ENCODE peak calls at places on chromosomes 4 and X, in ten cellular contexts. M, S, E, L, O, B, K, Q, D and G are unnamed samples.

GRCh38 chr4:160510925-160511324 is 1408.0 kb downstream of the RAPGEF2 start:
- DNase-seq in M (no peak), S (no peak), E (no peak), L (no peak), O (no peak), B (no peak), K (no peak), Q (no peak), D (no peak), G (no peak)

GRCh38 chr4:7044415-7044930 is 1.3 kb downstream of the TADA2B start:
- DNase-seq in M (no peak), S (peak; percentile 77), E (no peak), L (no peak), O (no peak), B (no peak), K (no peak), Q (no peak), D (peak; percentile 68), G (no peak)

GRCh38 chr4:170008376-170008775 is 17.8 kb downstream of the MFAP3L start:
- DNase-seq in M (no peak), S (no peak), E (no peak), L (no peak), O (no peak), B (no peak), K (no peak), Q (no peak), D (no peak), G (no peak)

GRCh38 chr4:10172278-10173038 is 55.9 kb upstream of the WDR1 start:
- DNase-seq in M (no peak), S (no peak), E (no peak), L (no peak), O (no peak), B (no peak), K (no peak), Q (no peak), D (no peak), G (no peak)

GRCh38 chr4:40182979-40183378 is 13.9 kb upstream of the RHOH start:
- DNase-seq in M (no peak), S (no peak), E (no peak), L (no peak), O (no peak), B (no peak), K (no peak), Q (no peak), D (no peak), G (no peak)

GRCh38 chrX:138908577-138908976 is 197.1 kb upstream of the FGF13 start:
- DNase-seq in M (no peak), S (no peak), E (no peak), L (no peak), O (no peak), B (no peak), K (no peak), Q (no peak), D (no peak), G (no peak)

GRCh38 chrX:154540897-154541535 is 5.6 kb downstream of the G6PD start:
- DNase-seq in M (peak; percentile 64), S (no peak), E (no peak), L (peak; percentile 89), O (no peak), B (peak; percentile 57), K (peak; percentile 85), Q (no peak), D (peak; percentile 64), G (peak; percentile 86)

GRCh38 chr4:1775731-1776500 is 17.2 kb upstream of the FGFR3 start:
- DNase-seq in M (no peak), S (no peak), E (no peak), L (peak; percentile 46), O (no peak), B (no peak), K (no peak), Q (no peak), D (no peak), G (no peak)

GRCh38 chr4:7899184-7899583 is 40.5 kb downstream of the AFAP1 start:
- DNase-seq in M (no peak), S (no peak), E (no peak), L (no peak), O (no peak), B (no peak), K (no peak), Q (no peak), D (no peak), G (no peak)

GRCh38 chr4:177505171-177505615 is 63.0 kb upstream of the AGA start:
- DNase-seq in M (no peak), S (no peak), E (no peak), L (no peak), O (no peak), B (no peak), K (no peak), Q (peak; percentile 27), D (no peak), G (no peak)

GRCh38 chr4:176793060-176793605 is 411 bp upstream of the VEGFC start:
- DNase-seq in M (no peak), S (no peak), E (no peak), L (no peak), O (no peak), B (peak; percentile 33), K (no peak), Q (no peak), D (no peak), G (no peak)

GRCh38 chr4:97457253-97457652 is 686.0 kb downstream of the STPG2 start:
- DNase-seq in M (no peak), S (no peak), E (no peak), L (no peak), O (no peak), B (no peak), K (no peak), Q (no peak), D (no peak), G (peak; percentile 92)

GRCh38 chr4:184441461-184442392 is 32.6 kb downstream of the IRF2 start:
- DNase-seq in M (no peak), S (peak; percentile 45), E (no peak), L (no peak), O (no peak), B (no peak), K (no peak), Q (no peak), D (no peak), G (no peak)

GRCh38 chrX:97616883-97617510 is 733.3 kb downstream of the RPA4 start:
- DNase-seq in M (no peak), S (no peak), E (no peak), L (peak; percentile 3), O (peak; percentile 57), B (no peak), K (no peak), Q (no peak), D (peak; percentile 4), G (no peak)

GRCh38 chr4:78864405-78865024 is 74.7 kb downstream of the PAQR3 start:
- DNase-seq in M (no peak), S (no peak), E (no peak), L (peak; percentile 74), O (peak; percentile 64), B (no peak), K (no peak), Q (peak; percentile 45), D (peak; percentile 35), G (peak; percentile 73)

GRCh38 chr4:26320453-26321325 is at the start of gene RBPJ:
- DNase-seq in M (peak; percentile 92), S (peak; percentile 95), E (peak; percentile 92), L (peak; percentile 93), O (peak; percentile 94), B (peak; percentile 95), K (peak; percentile 97), Q (peak; percentile 85), D (peak; percentile 94), G (peak; percentile 94)

DNA sequence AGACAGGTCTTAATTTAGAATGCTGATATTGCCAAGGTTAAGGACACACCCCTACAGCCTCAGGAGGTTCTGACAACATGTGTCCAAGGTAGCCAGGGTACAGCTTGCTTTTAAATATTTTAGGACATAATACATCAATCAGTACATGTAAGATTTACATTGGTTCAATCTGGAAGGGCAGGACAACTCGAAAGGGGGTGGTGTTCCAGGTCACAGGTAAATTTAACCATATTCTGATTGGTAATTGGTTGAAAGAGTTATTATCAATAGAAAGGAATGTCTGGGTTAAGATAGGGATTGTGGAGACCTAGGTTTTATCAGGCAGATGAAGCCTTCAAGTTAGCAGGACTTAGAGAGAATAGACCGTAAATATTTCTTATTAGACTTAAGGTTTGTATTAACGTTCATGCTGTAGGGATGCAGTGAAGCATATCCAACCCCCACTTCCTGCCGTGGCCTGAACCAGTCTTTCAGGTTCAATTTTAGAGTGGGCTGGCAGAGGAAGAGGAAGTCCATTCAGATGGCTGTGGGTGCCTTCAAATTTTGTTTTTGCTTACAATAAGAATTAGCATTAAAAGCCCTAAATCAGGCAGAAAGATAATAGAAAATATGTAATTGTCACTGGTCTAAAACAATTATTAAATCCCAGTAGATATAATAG is 136.5 kb upstream of the GALNTL6 start:
- DNase-seq in M (no peak), S (no peak), E (no peak), L (no peak), O (no peak), B (no peak), K (no peak), Q (no peak), D (no peak), G (no peak)
- H3K4me3 ChIP-seq in M (no peak overlapping the region), S (no peak overlapping the region), E (no peak overlapping the region), L (no peak overlapping the region), O (no peak overlapping the region), B (no peak overlapping the region), K (no peak overlapping the region), Q (no peak overlapping the region), D (no peak overlapping the region), G (no peak overlapping the region)

DNA sequence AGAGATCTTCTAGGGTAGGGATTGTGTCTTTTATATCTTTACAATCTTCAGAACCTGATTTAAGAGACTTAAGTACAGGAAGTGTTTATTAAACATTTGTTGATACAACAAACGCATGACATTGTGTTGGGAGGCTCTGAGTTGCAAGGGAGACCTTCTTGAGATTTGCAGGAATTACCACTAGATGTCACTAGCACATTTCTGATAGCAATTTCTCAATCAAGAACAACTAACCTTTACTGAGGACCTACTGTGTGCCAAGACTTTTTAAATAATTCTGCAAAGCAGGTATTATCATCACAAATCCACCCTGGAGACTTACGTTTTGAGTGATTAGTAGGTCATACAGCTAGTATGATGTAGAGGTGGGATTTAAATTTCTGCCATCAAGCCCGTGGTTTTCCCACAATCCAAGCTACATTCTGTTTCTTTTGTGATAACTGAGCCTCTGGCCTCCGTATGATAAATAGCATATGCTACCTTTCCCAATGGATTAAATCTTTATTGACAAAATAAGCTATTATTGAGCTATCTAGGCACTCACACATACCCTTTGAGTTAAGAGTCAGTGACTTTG is 986.0 kb downstream of the CCSER1 start:
- DNase-seq in M (no peak), S (no peak), E (no peak), L (peak; percentile 7), O (peak; percentile 28), B (no peak), K (no peak), Q (no peak), D (no peak), G (peak; percentile 25)
- TF ChIP-seq CTCF in M (peak; percentile 38), S (no peak), E (peak; percentile 18), L (peak; percentile 69), O (peak; percentile 76), B (no peak), K (peak; percentile 61), Q (peak; percentile 46), D (peak; percentile 57), G (peak; percentile 79)

GRCh38 chrX:101485212-101486064 is at the start of gene ARMCX4:
- DNase-seq in M (peak; percentile 55), S (peak; percentile 85), E (peak; percentile 55), L (no peak), O (no peak), B (peak; percentile 52), K (peak; percentile 84), Q (no peak), D (peak; percentile 81), G (no peak)
- H3K4me3 ChIP-seq in M (peak within 1 kb of the TSS; percentile 49), S (peak within 1 kb of the TSS; percentile 40), E (peak within 1 kb of the TSS; percentile 63), L (no peak within 1 kb of the TSS), O (no peak within 1 kb of the TSS), B (peak within 1 kb of the TSS; percentile 35), K (peak within 1 kb of the TSS; percentile 56), Q (no peak within 1 kb of the TSS), D (peak within 1 kb of the TSS; percentile 43), G (peak within 1 kb of the TSS; percentile 28)

GRCh38 chr4:174156239-174156826 is 127.1 kb downstream of the FBXO8 start:
- DNase-seq in M (no peak), S (no peak), E (no peak), L (peak; percentile 23), O (peak; percentile 48), B (no peak), K (no peak), Q (peak; percentile 44), D (no peak), G (peak; percentile 25)
- TF ChIP-seq CTCF in M (peak; percentile 55), S (peak; percentile 60), E (peak; percentile 60), L (peak; percentile 66), O (peak; percentile 66), B (no peak), K (peak; percentile 24), Q (peak; percentile 84), D (peak; percentile 59), G (peak; percentile 52)